ENCODE peak calls at places on chromosomes 6 and 20, in five cellular contexts. H is DMS53, J is coronary artery, R is GM20000, G is substantia nigra. A is an unnamed sample.

GRCh38 chr6:81753709-81754678 is 1.5 kb upstream of the TENT5A start:
- DNase-seq in H (peak), J (peak), R (peak), G (peak), A (no peak)

GRCh38 chr20:32762754-32763201 is 593 bp downstream of the DNMT3B start:
- DNase-seq in H (peak), J (no peak), R (peak), G (no peak), A (no peak)

GRCh38 chr6:21742238-21742660 is 148.7 kb downstream of the SOX4 start:
- DNase-seq in H (peak), J (no peak), R (no peak), G (no peak), A (no peak)

GRCh38 chr20:1711266-1711665 is 53.7 kb upstream of the SIRPG start:
- DNase-seq in H (no peak), J (no peak), R (no peak), G (no peak), A (no peak)

GRCh38 chr20:4444404-4444803 is 277.3 kb upstream of the PRND start:
- DNase-seq in H (no peak), J (no peak), R (no peak), G (no peak), A (no peak)

GRCh38 chr6:72619883-72620696 is 1.8 kb upstream of the KCNQ5 start:
- DNase-seq in H (peak), J (peak), R (peak), G (peak), A (no peak)

GRCh38 chr20:57374931-57375651 is 16.1 kb upstream of the RBM38 start:
- DNase-seq in H (no peak), J (peak), R (no peak), G (no peak), A (no peak)

GRCh38 chr20:50274570-50275430 is 84.2 kb downstream of the CEBPB start:
- DNase-seq in H (no peak), J (no peak), R (no peak), G (peak), A (peak)

GRCh38 chr6:122553697-122554096 is 56.5 kb upstream of the PKIB start:
- DNase-seq in H (peak), J (no peak), R (no peak), G (no peak), A (no peak)

GRCh38 chr6:1131285-1132079 is 180.4 kb upstream of the FOXQ1 start:
- DNase-seq in H (no peak), J (no peak), R (no peak), G (no peak), A (no peak)

GRCh38 chr6:166553563-166554271 is 32.8 kb downstream of the RAMACL start:
- DNase-seq in H (no peak), J (no peak), R (no peak), G (no peak), A (no peak)

GRCh38 chr6:113862112-113862511 is 5.0 kb downstream of the MARCKS start:
- DNase-seq in H (peak), J (no peak), R (no peak), G (no peak), A (no peak)

GRCh38 chr20:57278457-57278856 is 12.0 kb upstream of the BMP7 start:
- DNase-seq in H (no peak), J (no peak), R (no peak), G (no peak), A (no peak)

GRCh38 chr20:50704971-50705370 is 13.6 kb upstream of the RIPOR3 start:
- DNase-seq in H (no peak), J (no peak), R (no peak), G (no peak), A (no peak)

GRCh38 chr6:108260126-108260808 is 573 bp downstream of the SNX3 start:
- DNase-seq in H (peak), J (no peak), R (peak), G (peak), A (no peak)

GRCh38 chr6:42028234-42029061 is 21.9 kb upstream of the TAF8 start:
- DNase-seq in H (peak), J (no peak), R (no peak), G (no peak), A (peak)

GRCh38 chr6:10838794-10839333 is 525 bp upstream of the MAK start:
- DNase-seq in H (no peak), J (no peak), R (peak), G (no peak), A (no peak)

GRCh38 chr20:19850190-19850533 is 92.1 kb downstream of the RIN2 start:
- DNase-seq in H (no peak), J (no peak), R (no peak), G (peak), A (no peak)

GRCh38 chr6:108587258-108588059 is 26.7 kb downstream of the FOXO3 start:
- DNase-seq in H (no peak), J (no peak), R (no peak), G (no peak), A (no peak)

GRCh38 chr6:36544228-36544627 is 3.1 kb downstream of the STK38 start:
- DNase-seq in H (no peak), J (no peak), R (peak), G (no peak), A (no peak)